ENCODE peak calls at places on chromosomes 5 and 9, in eight cellular contexts. D, K, Z, F, X, Q, J and E are unnamed samples.

GRCh38 chr9:38015267-38015666 is 53.8 kb downstream of the SHB start:
- DNase-seq in Z (no peak), Q (no peak), J (no peak), F (no peak), X (no peak), K (no peak), D (no peak), E (no peak)

GRCh38 chr5:171450423-171451246 is 31.2 kb downstream of the FGF18 start:
- DNase-seq in Q (no peak), F (no peak), X (peak; percentile 56), Z (peak; percentile 84), D (no peak), K (peak; percentile 75), J (peak; percentile 89), E (peak; percentile 79)

GRCh38 chr9:112443200-112443599 is 43.4 kb upstream of the KIAA1958 start:
- DNase-seq in F (no peak), J (no peak), X (peak; percentile 9), Q (peak; percentile 33), K (no peak), D (no peak), Z (no peak), E (peak; percentile 53)

GRCh38 chr9:124011460-124012301 is at the start of gene LHX2:
- DNase-seq in F (no peak), J (peak; percentile 74), K (no peak), Z (peak; percentile 100), Q (peak; percentile 71), D (no peak), X (peak; percentile 72), E (no peak)

GRCh38 chr9:104802110-104802509 is 38.2 kb downstream of the NIPSNAP3B start:
- DNase-seq in Q (no peak), D (no peak), Z (peak; percentile 64), K (no peak), F (no peak), J (no peak), X (no peak), E (no peak)

GRCh38 chr9:136286987-136287379 is 16.9 kb downstream of the CCDC187 start:
- DNase-seq in K (no peak), X (no peak), F (no peak), J (no peak), Q (no peak), Z (no peak), D (no peak), E (no peak)

GRCh38 chr5:154406231-154406630 is 39.6 kb upstream of the SAP30L start:
- DNase-seq in J (no peak), Q (no peak), D (no peak), Z (peak; percentile 92), K (no peak), X (no peak), F (no peak), E (no peak)

GRCh38 chr5:149170292-149170691 is 29.0 kb downstream of the ABLIM3 start:
- DNase-seq in Z (peak; percentile 81), D (peak; percentile 19), K (no peak), X (no peak), F (no peak), Q (no peak), J (no peak), E (no peak)

GRCh38 chr9:76365028-76365427 is 29.2 kb downstream of the RFK start:
- DNase-seq in F (no peak), Q (no peak), Z (peak; percentile 48), K (no peak), X (no peak), J (peak; percentile 55), D (no peak), E (no peak)

GRCh38 chr5:112682621-112683061 is 55.0 kb upstream of the APC start:
- DNase-seq in K (no peak), D (no peak), X (no peak), J (peak; percentile 65), F (no peak), Q (no peak), Z (peak; percentile 10), E (peak; percentile 31)

GRCh38 chr5:140497897-140498296 is 49.6 kb upstream of the EIF4EBP3 start:
- DNase-seq in F (no peak), Z (no peak), D (no peak), K (no peak), Q (no peak), J (no peak), X (no peak), E (no peak)

GRCh38 chr9:3898371-3899218 is 372.8 kb upstream of the RFX3 start:
- DNase-seq in K (no peak), F (no peak), X (no peak), Z (no peak), Q (no peak), D (no peak), J (no peak), E (no peak)

GRCh38 chr9:77952641-77953341 is 78.8 kb downstream of the GNAQ start:
- DNase-seq in J (peak; percentile 20), F (no peak), K (no peak), D (no peak), X (no peak), Z (no peak), Q (no peak), E (no peak)

GRCh38 chr5:144429905-144430304 is 259.2 kb downstream of the KCTD16 start:
- DNase-seq in D (no peak), K (no peak), J (no peak), Q (no peak), Z (no peak), X (no peak), F (no peak), E (no peak)

GRCh38 chr5:78611161-78611605 is 37.4 kb downstream of the LHFPL2 start:
- DNase-seq in Z (peak; percentile 51), F (no peak), Q (no peak), K (no peak), D (no peak), X (peak; percentile 12), J (no peak), E (no peak)

GRCh38 chr9:118577121-118577520 is 792.1 kb downstream of the BRINP1 start:
- DNase-seq in Q (no peak), X (no peak), J (peak; percentile 61), K (no peak), D (no peak), Z (no peak), F (no peak), E (peak; percentile 40)

GRCh38 chr5:10337107-10337506 is 16.4 kb upstream of the MARCHF6 start:
- DNase-seq in D (no peak), Q (no peak), Z (no peak), F (no peak), X (no peak), K (no peak), J (no peak), E (no peak)

GRCh38 chr5:131983244-131983771 is 28.1 kb downstream of the ACSL6 start:
- DNase-seq in F (no peak), J (no peak), Z (no peak), K (no peak), Q (no peak), D (no peak), X (no peak), E (no peak)

GRCh38 chr5:53259176-53259575 is 149.6 kb upstream of the MOCS2 start:
- DNase-seq in Z (no peak), D (no peak), Q (no peak), X (no peak), J (no peak), F (no peak), K (no peak), E (no peak)

GRCh38 chr9:79195904-79196303 is 375.9 kb upstream of the TLE4 start:
- DNase-seq in D (no peak), F (no peak), K (no peak), Z (no peak), Q (no peak), X (no peak), J (peak; percentile 55), E (no peak)

GRCh38 chr5:151023047-151023615 is 2.7 kb downstream of the GPX3 start:
- DNase-seq in K (peak; percentile 71), J (no peak), X (no peak), F (no peak), Q (no peak), Z (peak; percentile 67), D (no peak), E (no peak)

GRCh38 chr5:41817625-41818301 is 52.5 kb downstream of the OXCT1 start:
- DNase-seq in D (no peak), Z (no peak), F (no peak), K (no peak), X (no peak), Q (no peak), J (no peak), E (no peak)

GRCh38 chr9:134666208-134666607 is 24.6 kb downstream of the COL5A1 start:
- DNase-seq in Z (no peak), F (no peak), D (no peak), K (no peak), X (no peak), Q (no peak), J (no peak), E (no peak)

GRCh38 chr5:91110709-91111108 is 272.4 kb downstream of the ARRDC3 start:
- DNase-seq in F (no peak), Z (no peak), J (peak; percentile 61), K (no peak), Q (no peak), X (no peak), D (no peak), E (no peak)

GRCh38 chr9:3787628-3788027 is 261.8 kb upstream of the RFX3 start:
- DNase-seq in Z (no peak), J (no peak), Q (no peak), K (no peak), D (no peak), X (no peak), F (no peak), E (no peak)

GRCh38 chr5:127513571-127513970 is 3.9 kb upstream of the PRRC1 start:
- DNase-seq in J (no peak), X (no peak), Z (no peak), Q (no peak), F (no peak), D (no peak), K (no peak), E (no peak)

GRCh38 chr9:12054235-12054634 is 639.0 kb upstream of the TYRP1 start:
- DNase-seq in J (no peak), Q (no peak), X (no peak), F (no peak), K (no peak), Z (no peak), D (no peak), E (no peak)

GRCh38 chr5:176458904-176459561 is 10.8 kb downstream of the FAF2 start:
- DNase-seq in X (no peak), F (no peak), Z (no peak), Q (no peak), J (no peak), D (no peak), K (no peak), E (no peak)

GRCh38 chr9:133347515-133347984 is 381 bp downstream of the MED22 start:
- DNase-seq in J (peak; percentile 47), X (peak; percentile 53), F (no peak), D (no peak), Z (peak; percentile 55), Q (no peak), K (no peak), E (peak; percentile 72)